ENCODE peak calls at places on chromosomes 13 and 19, in four cellular contexts. P is DND-41, L is heart left ventricle, H is fibroblast of the aortic adventitia. Q is an unnamed sample.
A peak's percentile ranks its signal among the peaks of the same experiment; 100 is the strongest.

GRCh38 chr19:47305309-47305751 is 4.3 kb upstream of the C5AR1 start:
- DNase-seq in P (peak; percentile 58), L (peak; percentile 64), H (peak; percentile 90), Q (peak; percentile 85)

GRCh38 chr13:112781881-112782361 is 92.1 kb downstream of the ATP11A start:
- DNase-seq in P (no peak), L (peak; percentile 84), H (peak; percentile 39), Q (no peak)

GRCh38 chr19:55311797-55312196 is 13.3 kb downstream of the TMEM150B start:
- DNase-seq in P (no peak), L (no peak), H (no peak), Q (no peak)

GRCh38 chr13:84192125-84192524 is 309.9 kb upstream of the SLITRK1 start:
- DNase-seq in P (no peak), L (no peak), H (peak; percentile 87), Q (peak; percentile 3)

GRCh38 chr19:14472202-14472961 is 2.8 kb downstream of the PTGER1 start:
- DNase-seq in P (peak; percentile 48), L (peak; percentile 77), H (peak; percentile 47), Q (peak; percentile 92)

GRCh38 chr19:11848594-11849263 is at the start of gene ZNF439:
- DNase-seq in P (peak; percentile 97), L (peak; percentile 97), H (peak; percentile 43), Q (peak; percentile 95)

GRCh38 chr19:19510432-19510831 is 4.9 kb downstream of the TSSK6 start:
- DNase-seq in P (no peak), L (no peak), H (peak; percentile 9), Q (no peak)

GRCh38 chr19:11339254-11340098 is at the start of gene RAB3D:
- DNase-seq in P (peak; percentile 95), L (peak; percentile 95), H (peak; percentile 87), Q (peak; percentile 93)

GRCh38 chr13:44302233-44302632 is 71.4 kb upstream of the SERP2 start:
- DNase-seq in P (no peak), L (no peak), H (peak; percentile 79), Q (no peak)

GRCh38 chr13:104014803-104015645 is 948.8 kb upstream of the SLC10A2 start:
- DNase-seq in P (no peak), L (no peak), H (peak; percentile 48), Q (no peak)

GRCh38 chr13:44046428-44046827 is 166.7 kb downstream of the LACC1 start:
- DNase-seq in P (no peak), L (no peak), H (no peak), Q (no peak)

GRCh38 chr13:23668557-23668956 is 98.3 kb downstream of the TNFRSF19 start:
- DNase-seq in P (no peak), L (peak; percentile 59), H (no peak), Q (no peak)

GRCh38 chr19:11265785-11266236 is 3.5 kb upstream of the DOCK6 start:
- DNase-seq in P (no peak), L (no peak), H (peak; percentile 28), Q (no peak)

GRCh38 chr13:95123726-95124125 is 177.5 kb downstream of the ABCC4 start:
- DNase-seq in P (no peak), L (no peak), H (no peak), Q (no peak)

GRCh38 chr19:56746367-56746766 is 74.8 kb upstream of the ZNF835 start:
- DNase-seq in P (no peak), L (no peak), H (no peak), Q (no peak)

GRCh38 chr13:112333756-112334543 is 42.2 kb upstream of the SPACA7 start:
- DNase-seq in P (no peak), L (no peak), H (no peak), Q (peak; percentile 41)

GRCh38 chr19:50549927-50550593 is 18.2 kb downstream of the LRRC4B start:
- DNase-seq in P (no peak), L (no peak), H (no peak), Q (no peak)
- H3K4me3 ChIP-seq in P (no peak overlapping the region), L (no peak overlapping the region), H (no peak overlapping the region), Q (no peak overlapping the region)

DNA sequence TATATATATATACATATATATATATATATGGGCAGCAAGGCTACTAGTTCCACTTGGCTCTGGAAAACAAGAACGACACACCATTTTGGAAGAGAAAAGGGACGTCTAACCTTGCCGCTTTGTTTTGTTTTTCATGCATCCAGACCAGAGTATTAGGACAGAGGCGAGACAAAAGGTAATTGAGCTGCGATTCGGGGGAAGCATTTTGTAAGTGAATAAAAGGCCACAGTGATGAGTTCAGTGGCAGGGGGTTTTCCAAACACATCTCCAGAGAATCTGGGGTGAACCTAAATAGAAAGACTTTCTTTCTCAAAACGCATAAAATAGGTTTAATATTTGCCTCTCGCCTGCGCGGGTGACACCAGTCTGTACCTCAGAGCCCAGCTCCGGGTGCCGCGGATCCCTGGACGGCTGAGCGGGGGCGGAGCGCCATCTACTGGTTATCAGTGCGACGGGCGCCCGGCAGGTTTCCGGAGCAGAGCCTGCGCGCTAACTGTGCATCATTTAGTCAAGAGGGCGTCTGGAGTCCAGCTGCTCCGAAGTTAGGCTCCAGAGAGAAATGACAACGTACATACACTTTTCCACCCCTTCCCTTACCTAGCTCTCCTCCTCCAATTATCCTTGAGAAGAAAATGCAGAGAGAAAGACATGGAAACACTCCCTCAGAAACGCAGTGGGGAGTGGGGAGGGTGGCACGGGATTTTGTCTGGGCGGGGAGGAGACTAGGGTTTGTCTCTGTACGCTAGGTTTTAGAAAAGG is 262.3 kb downstream of the TBC1D4 start:
- DNase-seq in P (peak; percentile 78), L (peak; percentile 86), H (peak; percentile 69), Q (peak; percentile 71)
- H3K4me3 ChIP-seq in P (no peak overlapping the region), L (peak overlapping the region; percentile 30), H (peak overlapping the region; percentile 44), Q (no peak overlapping the region)

GRCh38 chr19:17948967-17949930 is 16.4 kb downstream of the CCDC124 start:
- DNase-seq in P (no peak), L (no peak), H (no peak), Q (no peak)
- H3K4me3 ChIP-seq in P (no peak overlapping the region), L (peak overlapping the region; percentile 65), H (no peak overlapping the region), Q (no peak overlapping the region)

GRCh38 chr13:33326246-33326645 is 40.7 kb upstream of the STARD13 start:
- DNase-seq in P (no peak), L (no peak), H (no peak), Q (no peak)

GRCh38 chr13:33326723-33327122 is 41.2 kb upstream of the STARD13 start:
- DNase-seq in P (no peak), L (no peak), H (no peak), Q (no peak)

GRCh38 chr13:33331962-33332361 is 46.4 kb upstream of the STARD13 start:
- DNase-seq in P (no peak), L (no peak), H (no peak), Q (no peak)

GRCh38 chr13:33330483-33330882 is 44.9 kb upstream of the STARD13 start:
- DNase-seq in P (no peak), L (no peak), H (no peak), Q (no peak)

GRCh38 chr13:33328691-33329090 is 43.1 kb upstream of the STARD13 start:
- DNase-seq in P (no peak), L (no peak), H (no peak), Q (no peak)
- H3K4me3 ChIP-seq in P (no peak overlapping the region), L (no peak overlapping the region), H (no peak overlapping the region), Q (no peak overlapping the region)

GRCh38 chr19:1859319-1859718 is 4.1 kb downstream of the KLF16 start:
- DNase-seq in P (no peak), L (peak; percentile 30), H (no peak), Q (no peak)

GRCh38 chr19:1861599-1862031 is 1.8 kb downstream of the KLF16 start:
- DNase-seq in P (no peak), L (peak; percentile 31), H (no peak), Q (no peak)

GRCh38 chr19:1860821-1861598 is 2.4 kb downstream of the KLF16 start:
- DNase-seq in P (no peak), L (peak; percentile 33), H (no peak), Q (no peak)

GRCh38 chr19:1858412-1859081 is 4.8 kb downstream of the KLF16 start:
- DNase-seq in P (no peak), L (peak; percentile 29), H (no peak), Q (no peak)

DNA sequence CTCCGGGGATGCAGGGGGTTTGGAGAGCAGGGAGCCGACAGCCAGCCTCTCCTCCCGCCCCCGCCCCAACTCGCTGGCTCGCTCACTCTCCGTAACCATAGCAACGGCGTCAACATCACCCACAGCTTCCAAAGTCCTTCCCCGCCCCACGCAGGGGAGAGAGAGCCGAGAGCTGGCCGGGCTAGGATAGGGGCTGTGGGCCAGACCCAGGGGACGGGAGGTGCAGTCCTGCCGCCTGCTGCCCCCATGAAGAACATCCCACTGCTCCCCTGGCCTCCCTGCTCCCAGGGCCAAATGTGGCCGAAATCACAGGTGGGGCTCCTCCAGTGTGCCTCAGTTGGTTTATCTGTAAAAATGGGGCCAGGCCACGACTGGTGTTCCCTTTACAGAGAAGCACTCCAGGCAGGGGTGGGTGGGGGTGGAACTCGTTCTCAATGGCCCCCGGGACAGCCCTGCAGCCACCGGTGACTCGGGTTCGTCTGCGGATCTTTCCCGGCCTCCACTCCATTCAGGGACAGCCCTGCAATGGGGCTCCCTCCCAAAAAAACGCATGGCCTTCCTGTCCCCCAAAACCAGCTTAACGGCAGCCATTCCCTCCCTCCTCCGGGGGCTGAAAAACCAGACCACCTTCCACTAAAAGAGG is 3.1 kb downstream of the KLF16 start:
- DNase-seq in P (no peak), L (peak; percentile 68), H (peak; percentile 81), Q (peak; percentile 68)
- H3K4me3 ChIP-seq in P (no peak overlapping the region), L (no peak overlapping the region), H (peak overlapping the region; percentile 90), Q (peak overlapping the region; percentile 77)

GRCh38 chr19:38262585-38263268 is 1.6 kb upstream of the SPINT2 start:
- DNase-seq in P (no peak), L (no peak), H (no peak), Q (no peak)

GRCh38 chr19:38264486-38265212 is at the start of gene SPINT2:
- DNase-seq in P (no peak), L (no peak), H (no peak), Q (no peak)

GRCh38 chr19:38265213-38265861 is 964 bp downstream of the SPINT2 start:
- DNase-seq in P (no peak), L (no peak), H (no peak), Q (no peak)

GRCh38 chr19:38266070-38266469 is 1.7 kb downstream of the SPINT2 start:
- DNase-seq in P (no peak), L (no peak), H (no peak), Q (no peak)

GRCh38 chr19:38263696-38264485 is 482 bp upstream of the SPINT2 start:
- DNase-seq in P (no peak), L (no peak), H (peak; percentile 46), Q (no peak)
- H3K4me3 ChIP-seq in P (no peak overlapping the region), L (peak overlapping the region; percentile 53), H (peak overlapping the region; percentile 54), Q (no peak overlapping the region)

GRCh38 chr13:107211073-107211472 is 643.1 kb upstream of the ARGLU1 start:
- DNase-seq in P (peak; percentile 54), L (peak; percentile 68), H (peak; percentile 81), Q (peak; percentile 72)

GRCh38 chr13:107205318-107206112 is 637.6 kb upstream of the ARGLU1 start:
- DNase-seq in P (peak; percentile 55), L (peak; percentile 48), H (peak; percentile 42), Q (peak; percentile 73)

GRCh38 chr13:107208889-107209288 is 641.0 kb upstream of the ARGLU1 start:
- DNase-seq in P (no peak), L (no peak), H (peak; percentile 1), Q (no peak)

GRCh38 chr13:107210216-107211010 is 642.5 kb upstream of the ARGLU1 start:
- DNase-seq in P (no peak), L (no peak), H (peak; percentile 26), Q (no peak)

DNA sequence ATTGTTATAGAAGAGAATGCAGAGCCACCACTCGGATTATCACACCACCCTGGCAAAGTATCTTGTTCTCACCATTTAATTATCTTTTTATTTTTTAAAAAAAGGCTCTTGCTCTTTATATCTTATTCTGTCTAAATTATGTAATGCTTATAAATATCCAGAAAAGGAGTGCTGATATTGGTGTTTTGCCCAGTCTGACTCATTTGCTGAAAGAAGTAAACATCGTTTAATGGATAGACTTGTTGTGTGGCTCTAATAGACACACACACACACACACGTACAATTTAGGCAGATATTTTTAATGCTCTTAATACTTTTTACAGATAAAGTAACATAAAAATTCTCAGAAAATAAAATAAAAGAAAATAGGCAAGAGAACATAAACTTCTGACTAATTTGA is 641.9 kb upstream of the ARGLU1 start:
- DNase-seq in P (no peak), L (no peak), H (peak; percentile 44), Q (no peak)
- H3K4me3 ChIP-seq in P (no peak overlapping the region), L (no peak overlapping the region), H (no peak overlapping the region), Q (no peak overlapping the region)